ENCODE peak calls at places on chromosomes 7 and 10, in nine cellular contexts. K, L, X, Z, R, C, U, B and P are unnamed samples. For H3K79me2, the result is how much of the 10 kb centered on the place peaks cover.

GRCh38 chr7:156147771-156148504 is 335.7 kb upstream of the SHH start:
- DNase-seq in K (no peak), L (no peak), X (no peak), Z (no peak), R (no peak), C (no peak), U (no peak), B (no peak), P (no peak)

GRCh38 chr10:78336402-78336791 is 302.7 kb downstream of the RPS24 start:
- DNase-seq in K (no peak), L (no peak), X (peak), Z (no peak), R (no peak), C (no peak), U (no peak), B (peak), P (no peak)

GRCh38 chr7:28738384-28738783 is 219.7 kb downstream of the TRIL start:
- DNase-seq in K (no peak), L (peak), X (no peak), Z (no peak), R (no peak), C (no peak), U (no peak), B (no peak), P (no peak)

GRCh38 chr7:57308631-57309408 is 141.2 kb upstream of the ZNF716 start:
- DNase-seq in K (no peak), L (no peak), X (no peak), Z (no peak), R (no peak), C (peak), U (peak), B (no peak), P (peak)

GRCh38 chr10:75651452-75651851 is 220.0 kb downstream of the LRMDA start:
- DNase-seq in K (peak), L (no peak), X (peak), Z (peak), R (peak), C (no peak), U (no peak), B (peak), P (peak)

GRCh38 chr7:10767771-10768170 is 205.9 kb upstream of the PHF14 start:
- DNase-seq in K (no peak), L (no peak), X (no peak), Z (no peak), R (no peak), C (no peak), U (no peak), B (peak), P (no peak)

GRCh38 chr10:20257422-20257821 is 441.2 kb downstream of the PLXDC2 start:
- DNase-seq in K (no peak), L (no peak), X (no peak), Z (peak), R (no peak), C (no peak), U (no peak), B (no peak), P (peak)

GRCh38 chr7:3300651-3301471 is at the start of gene SDK1:
- DNase-seq in K (peak), L (peak), X (peak), Z (peak), R (peak), C (peak), U (peak), B (peak), P (peak)

GRCh38 chr10:31819393-31819820 is 109.2 kb downstream of the ARHGAP12 start:
- DNase-seq in K (no peak), L (no peak), X (peak), Z (no peak), R (no peak), C (no peak), U (no peak), B (no peak), P (no peak)

GRCh38 chr10:69816963-69817605 is 15.4 kb downstream of the COL13A1 start:
- DNase-seq in K (no peak), L (no peak), X (no peak), Z (no peak), R (no peak), C (no peak), U (no peak), B (no peak), P (no peak)

GRCh38 chr10:90042075-90042474 is 340.7 kb downstream of the KIF20B start:
- DNase-seq in K (no peak), L (no peak), X (no peak), Z (no peak), R (no peak), C (no peak), U (no peak), B (no peak), P (no peak)

GRCh38 chr7:66974986-66975590 is 20.3 kb downstream of the SBDS start:
- DNase-seq in K (no peak), L (no peak), X (no peak), Z (no peak), R (no peak), C (no peak), U (no peak), B (no peak), P (peak)

GRCh38 chr10:90352288-90352687 is 505.6 kb downstream of the HTR7 start:
- DNase-seq in K (peak), L (peak), X (no peak), Z (no peak), R (no peak), C (no peak), U (no peak), B (no peak), P (peak)

GRCh38 chr10:109393425-109393824 is 529.9 kb downstream of the XPNPEP1 start:
- DNase-seq in K (peak), L (peak), X (no peak), Z (no peak), R (no peak), C (no peak), U (no peak), B (no peak), P (peak)

GRCh38 chr10:30810416-30810815 is 180.9 kb upstream of the LYZL2 start:
- DNase-seq in K (no peak), L (no peak), X (no peak), Z (no peak), R (no peak), C (no peak), U (no peak), B (no peak), P (no peak)

GRCh38 chr10:19892677-19893076 is 76.4 kb downstream of the PLXDC2 start:
- DNase-seq in K (no peak), L (no peak), X (no peak), Z (no peak), R (no peak), C (no peak), U (no peak), B (no peak), P (no peak)

GRCh38 chr10:76218045-76218444 is 786.6 kb downstream of the LRMDA start:
- DNase-seq in K (no peak), L (no peak), X (no peak), Z (no peak), R (no peak), C (peak), U (no peak), B (no peak), P (no peak)

GRCh38 chr10:132156382-132156781 is 30.4 kb upstream of the DPYSL4 start:
- DNase-seq in K (no peak), L (no peak), X (no peak), Z (no peak), R (no peak), C (no peak), U (no peak), B (no peak), P (no peak)

GRCh38 chr10:32963102-32963501 is 5.1 kb upstream of the ITGB1 start:
- DNase-seq in K (no peak), L (no peak), X (peak), Z (no peak), R (no peak), C (no peak), U (no peak), B (no peak), P (no peak)

GRCh38 chr10:18195060-18195799 is 55.0 kb downstream of the CACNB2 start:
- DNase-seq in K (no peak), L (peak), X (peak), Z (no peak), R (no peak), C (no peak), U (no peak), B (no peak), P (no peak)

GRCh38 chr10:90308223-90308622 is 549.6 kb downstream of the HTR7 start:
- DNase-seq in K (no peak), L (no peak), X (no peak), Z (no peak), R (no peak), C (no peak), U (no peak), B (no peak), P (no peak)

GRCh38 chr7:121941836-121942235 is 68.9 kb downstream of the PTPRZ1 start:
- DNase-seq in K (no peak), L (no peak), X (no peak), Z (no peak), R (no peak), C (no peak), U (no peak), B (no peak), P (no peak)

GRCh38 chr7:53422291-53422690 is 386.9 kb downstream of the POM121L12 start:
- DNase-seq in K (no peak), L (no peak), X (no peak), Z (no peak), R (no peak), C (no peak), U (no peak), B (no peak), P (no peak)

GRCh38 chr10:114350751-114351150 is 53.6 kb downstream of the AFAP1L2 start:
- DNase-seq in K (peak), L (no peak), X (no peak), Z (no peak), R (no peak), C (no peak), U (no peak), B (no peak), P (peak)

GRCh38 chr10:94361161-94361794 is 1.5 kb downstream of the NOC3L start:
- DNase-seq in K (no peak), L (no peak), X (peak), Z (peak), R (no peak), C (peak), U (no peak), B (peak), P (no peak)

GRCh38 chr10:92290076-92290836 is 622 bp downstream of the CPEB3 start:
- DNase-seq in K (no peak), L (peak), X (peak), Z (peak), R (peak), C (no peak), U (peak), B (peak), P (peak)

GRCh38 chr10:13969118-13969791 is 361.5 kb downstream of the FRMD4A start:
- DNase-seq in K (no peak), L (no peak), X (no peak), Z (no peak), R (no peak), C (no peak), U (no peak), B (peak), P (no peak)

GRCh38 chr7:158811461-158811860 is 17.8 kb downstream of the ESYT2 start:
- DNase-seq in K (no peak), L (peak), X (peak), Z (no peak), R (no peak), C (no peak), U (no peak), B (peak), P (no peak)
- H3K79me2 ChIP-seq in K (half or more), L (half or more), X (half or more), Z (half or more), R (half or more), C (half or more), U (under half), B (half or more), P (half or more)

GRCh38 chr10:3757638-3758490 is 27.1 kb downstream of the KLF6 start:
- DNase-seq in K (no peak), L (no peak), X (peak), Z (peak), R (no peak), C (peak), U (peak), B (peak), P (no peak)
- TF ChIP-seq EZH2phosphoT487 in K (no peak), L (no peak), X (no peak), Z (no peak), R (no peak), C (no peak), U (no peak), B (no peak), P (no peak)

GRCh38 chr10:48526846-48527505 is 77.9 kb downstream of the ARHGAP22 start:
- DNase-seq in K (no peak), L (no peak), X (no peak), Z (no peak), R (no peak), C (no peak), U (no peak), B (no peak), P (no peak)

GRCh38 chr10:48525956-48526355 is 78.9 kb downstream of the ARHGAP22 start:
- DNase-seq in K (peak), L (no peak), X (no peak), Z (no peak), R (no peak), C (no peak), U (no peak), B (no peak), P (no peak)

GRCh38 chr10:48527691-48528212 is 77.1 kb downstream of the ARHGAP22 start:
- DNase-seq in K (no peak), L (no peak), X (no peak), Z (no peak), R (no peak), C (no peak), U (no peak), B (no peak), P (no peak)

GRCh38 chr10:48525113-48525512 is 79.8 kb downstream of the ARHGAP22 start:
- DNase-seq in K (no peak), L (no peak), X (no peak), Z (no peak), R (no peak), C (no peak), U (no peak), B (no peak), P (no peak)

DNA sequence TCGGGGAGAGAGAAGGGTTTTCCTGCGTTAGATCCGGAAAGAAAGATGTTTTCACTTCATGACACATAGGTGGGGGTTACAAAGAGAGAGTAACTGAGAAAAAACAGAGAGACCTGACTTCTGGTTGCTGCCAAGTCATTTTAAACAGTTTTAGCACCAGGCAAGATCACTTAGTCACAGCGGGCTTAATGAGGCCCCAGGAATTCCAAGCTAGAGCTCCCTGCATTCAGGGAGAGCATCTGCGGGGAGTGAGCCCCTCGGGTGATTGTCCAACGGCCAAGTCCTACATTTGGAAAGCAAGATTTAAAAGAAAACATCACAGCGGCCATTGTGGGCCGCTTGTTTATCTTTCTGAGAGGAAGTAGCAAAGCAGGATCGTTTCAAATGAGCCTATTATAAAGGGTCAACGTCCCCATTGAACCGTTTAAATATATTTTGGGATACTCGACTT is 78.5 kb downstream of the ARHGAP22 start:
- DNase-seq in K (peak), L (peak), X (peak), Z (no peak), R (no peak), C (no peak), U (no peak), B (no peak), P (no peak)
- H3K27ac ChIP-seq in K (peak), L (peak), X (peak), Z (no peak), R (no peak), C (peak), U (no peak), B (no peak), P (no peak)

DNA sequence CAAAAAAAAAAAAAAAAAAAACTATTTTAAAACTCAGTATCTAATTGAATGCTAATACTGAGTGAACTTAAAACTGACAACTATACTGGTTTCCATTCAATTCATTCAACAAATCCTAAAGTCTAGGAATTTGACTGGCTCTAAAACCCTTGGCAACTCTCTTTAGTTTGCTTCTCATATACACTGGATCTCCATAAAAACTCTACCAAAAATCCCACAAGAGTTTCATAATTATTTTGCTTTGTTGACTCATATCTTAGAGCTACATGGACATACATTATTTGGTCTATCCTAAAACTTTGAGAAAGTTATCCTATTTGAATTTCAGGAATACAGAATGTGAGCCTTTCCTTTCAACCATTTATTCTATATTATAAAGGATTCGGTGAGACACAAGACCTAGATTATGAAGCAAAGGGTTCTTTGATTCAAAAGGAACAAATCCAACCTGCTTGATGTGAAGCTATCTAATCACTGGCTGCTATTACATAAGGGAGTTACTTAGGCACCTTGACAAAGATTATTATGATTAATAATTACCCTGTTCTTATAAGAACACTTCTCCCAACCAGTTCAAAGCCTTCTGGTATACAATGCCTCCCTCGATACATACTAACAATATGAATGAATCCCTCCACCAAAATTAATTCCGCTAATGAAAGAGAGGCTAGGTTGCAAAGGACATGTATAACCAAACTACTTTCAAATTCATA is 15.8 kb upstream of the KMT2E start:
- DNase-seq in K (no peak), L (no peak), X (no peak), Z (no peak), R (no peak), C (no peak), U (no peak), B (no peak), P (no peak)
- H3K79me2 ChIP-seq in K (under half), L (under half), X (under half), Z (under half), R (under half), C (under half), U (under half), B (under half), P (under half)